ENCODE peak calls at places on chromosomes 6 and 20, in four cellular contexts. One of them, this sample, is unnamed.

GRCh38 chr6:166595949-166596348 is 9.5 kb upstream of the RAMACL start:
- DNase-seq in Daoy: no peak
- DNase-seq in SK-N-SH: no peak
- DNase-seq in NCI-H2081: no peak
- DNase-seq in this sample: no peak

GRCh38 chr6:56143796-56144195 is 103.6 kb downstream of the COL21A1 start:
- DNase-seq in SK-N-SH: no peak
- DNase-seq in NCI-H2081: no peak
- DNase-seq in Daoy: peak
- DNase-seq in this sample: peak

GRCh38 chr6:135851442-135852271 is at the start of gene PDE7B:
- DNase-seq in Daoy: peak
- DNase-seq in NCI-H2081: no peak
- DNase-seq in SK-N-SH: peak
- DNase-seq in this sample: peak

GRCh38 chr6:43760799-43761168 is 9.2 kb upstream of the VEGFA start:
- DNase-seq in SK-N-SH: no peak
- DNase-seq in Daoy: no peak
- DNase-seq in NCI-H2081: no peak
- DNase-seq in this sample: no peak

GRCh38 chr6:87350516-87350915 is 5.9 kb downstream of the C6orf163 start:
- DNase-seq in Daoy: no peak
- DNase-seq in NCI-H2081: no peak
- DNase-seq in SK-N-SH: no peak
- DNase-seq in this sample: no peak

GRCh38 chr20:37627060-37627766 is 66.6 kb upstream of the CTNNBL1 start:
- DNase-seq in NCI-H2081: no peak
- DNase-seq in SK-N-SH: no peak
- DNase-seq in Daoy: peak
- DNase-seq in this sample: peak

GRCh38 chr6:53062369-53062639 is 2.9 kb upstream of the FBXO9 start:
- DNase-seq in NCI-H2081: no peak
- DNase-seq in SK-N-SH: no peak
- DNase-seq in Daoy: no peak
- DNase-seq in this sample: no peak

GRCh38 chr6:72813807-72814596 is 192.1 kb downstream of the KCNQ5 start:
- DNase-seq in NCI-H2081: no peak
- DNase-seq in Daoy: no peak
- DNase-seq in SK-N-SH: no peak
- DNase-seq in this sample: peak

GRCh38 chr20:44594730-44595129 is 12.4 kb downstream of the PKIG start:
- DNase-seq in NCI-H2081: no peak
- DNase-seq in Daoy: peak
- DNase-seq in SK-N-SH: no peak
- DNase-seq in this sample: peak

GRCh38 chr6:47195251-47195650 is 114.5 kb downstream of the TNFRSF21 start:
- DNase-seq in SK-N-SH: peak
- DNase-seq in NCI-H2081: no peak
- DNase-seq in Daoy: peak
- DNase-seq in this sample: no peak

GRCh38 chr6:158646023-158646888 is 1.7 kb upstream of the DYNLT1 start:
- DNase-seq in SK-N-SH: no peak
- DNase-seq in NCI-H2081: no peak
- DNase-seq in Daoy: no peak
- DNase-seq in this sample: peak

GRCh38 chr6:125745281-125746018 is 4.0 kb upstream of the HEY2 start:
- DNase-seq in NCI-H2081: no peak
- DNase-seq in Daoy: no peak
- DNase-seq in SK-N-SH: no peak
- DNase-seq in this sample: no peak

GRCh38 chr6:130148181-130148580 is 74.6 kb downstream of the SAMD3 start:
- DNase-seq in SK-N-SH: no peak
- DNase-seq in NCI-H2081: no peak
- DNase-seq in Daoy: no peak
- DNase-seq in this sample: peak

GRCh38 chr6:110971458-110971857 is 10.4 kb upstream of the RPF2 start:
- DNase-seq in NCI-H2081: no peak
- DNase-seq in Daoy: no peak
- DNase-seq in SK-N-SH: no peak
- DNase-seq in this sample: peak

GRCh38 chr6:111605100-111605748 is 454 bp downstream of the TRAF3IP2 start:
- DNase-seq in Daoy: peak
- DNase-seq in SK-N-SH: no peak
- DNase-seq in NCI-H2081: no peak
- DNase-seq in this sample: peak

GRCh38 chr6:2531426-2532208 is 219.1 kb downstream of the MYLK4 start:
- DNase-seq in Daoy: peak
- DNase-seq in SK-N-SH: no peak
- DNase-seq in NCI-H2081: no peak
- DNase-seq in this sample: peak

GRCh38 chr6:9020001-9020400 is 584.7 kb upstream of the SLC35B3 start:
- DNase-seq in NCI-H2081: no peak
- DNase-seq in SK-N-SH: no peak
- DNase-seq in Daoy: no peak
- DNase-seq in this sample: no peak

GRCh38 chr6:35283361-35283760 is 14.3 kb upstream of the DEF6 start:
- DNase-seq in SK-N-SH: no peak
- DNase-seq in NCI-H2081: no peak
- DNase-seq in Daoy: no peak
- DNase-seq in this sample: no peak

GRCh38 chr6:136846046-136846445 is 23.7 kb downstream of the PEX7 start:
- DNase-seq in Daoy: peak
- DNase-seq in SK-N-SH: peak
- DNase-seq in NCI-H2081: peak
- DNase-seq in this sample: peak

GRCh38 chr6:32187009-32187709 is 2.8 kb downstream of the PBX2 start:
- DNase-seq in NCI-H2081: no peak
- DNase-seq in SK-N-SH: no peak
- DNase-seq in Daoy: no peak
- DNase-seq in this sample: no peak

This sample was measured in epithelial cell of esophagus.